ENCODE peak calls at places on chromosome 17, in seven cellular contexts. One of them, this sample, is unnamed. For H3K9me3, the result is how much of the 10 kb centered on the place peaks cover.

GRCh38 chr17:10844667-10845387 is 6.9 kb upstream of the PIRT start:
- DNase-seq in endothelial cell of umbilical vein: peak
- DNase-seq in HCT116: peak
- DNase-seq in HepG2: peak
- DNase-seq in SK-N-MC: no peak
- DNase-seq in prostate gland: peak
- DNase-seq in transverse colon: peak
- DNase-seq in this sample: peak

GRCh38 chr17:81396722-81397313 is 1.6 kb downstream of the BAHCC1 start:
- DNase-seq in endothelial cell of umbilical vein: peak
- DNase-seq in prostate gland: no peak
- DNase-seq in HCT116: no peak
- DNase-seq in HepG2: no peak
- DNase-seq in SK-N-MC: no peak
- DNase-seq in transverse colon: no peak
- DNase-seq in this sample: no peak

GRCh38 chr17:50059256-50059655 is 3.3 kb downstream of the ITGA3 start:
- DNase-seq in transverse colon: no peak
- DNase-seq in HepG2: no peak
- DNase-seq in prostate gland: no peak
- DNase-seq in HCT116: no peak
- DNase-seq in endothelial cell of umbilical vein: no peak
- DNase-seq in SK-N-MC: no peak
- DNase-seq in this sample: peak

GRCh38 chr17:31072186-31072585 is 22.6 kb upstream of the NF1 start:
- DNase-seq in SK-N-MC: peak
- DNase-seq in HepG2: no peak
- DNase-seq in transverse colon: no peak
- DNase-seq in endothelial cell of umbilical vein: no peak
- DNase-seq in HCT116: no peak
- DNase-seq in prostate gland: peak
- DNase-seq in this sample: no peak

GRCh38 chr17:55705847-55706246 is 16.8 kb downstream of the TMEM100 start:
- DNase-seq in HCT116: no peak
- DNase-seq in HepG2: peak
- DNase-seq in transverse colon: no peak
- DNase-seq in endothelial cell of umbilical vein: no peak
- DNase-seq in SK-N-MC: no peak
- DNase-seq in prostate gland: no peak
- DNase-seq in this sample: no peak

GRCh38 chr17:80164185-80164584 is 5.6 kb upstream of the CARD14 start:
- DNase-seq in HCT116: no peak
- DNase-seq in HepG2: no peak
- DNase-seq in transverse colon: no peak
- DNase-seq in endothelial cell of umbilical vein: no peak
- DNase-seq in SK-N-MC: no peak
- DNase-seq in prostate gland: no peak
- DNase-seq in this sample: no peak

GRCh38 chr17:46787478-46787877 is 31.0 kb downstream of the WNT3 start:
- DNase-seq in transverse colon: no peak
- DNase-seq in HCT116: no peak
- DNase-seq in prostate gland: no peak
- DNase-seq in HepG2: no peak
- DNase-seq in endothelial cell of umbilical vein: no peak
- DNase-seq in SK-N-MC: no peak
- DNase-seq in this sample: no peak

GRCh38 chr17:27530791-27531391 is 74.6 kb downstream of the KSR1 start:
- DNase-seq in SK-N-MC: no peak
- DNase-seq in prostate gland: no peak
- DNase-seq in HCT116: no peak
- DNase-seq in transverse colon: no peak
- DNase-seq in endothelial cell of umbilical vein: no peak
- DNase-seq in HepG2: peak
- DNase-seq in this sample: no peak

GRCh38 chr17:1147664-1148063 is 32.1 kb downstream of the ABR start:
- DNase-seq in SK-N-MC: no peak
- DNase-seq in endothelial cell of umbilical vein: peak
- DNase-seq in transverse colon: peak
- DNase-seq in HCT116: peak
- DNase-seq in HepG2: peak
- DNase-seq in prostate gland: peak
- DNase-seq in this sample: no peak

GRCh38 chr17:77476006-77476405 is 335.2 kb downstream of the SEC14L1 start:
- DNase-seq in prostate gland: no peak
- DNase-seq in HepG2: no peak
- DNase-seq in HCT116: no peak
- DNase-seq in SK-N-MC: no peak
- DNase-seq in transverse colon: no peak
- DNase-seq in endothelial cell of umbilical vein: no peak
- DNase-seq in this sample: no peak

GRCh38 chr17:42980766-42981397 is 517 bp downstream of the RUNDC1 start:
- DNase-seq in prostate gland: peak
- DNase-seq in transverse colon: peak
- DNase-seq in HCT116: peak
- DNase-seq in endothelial cell of umbilical vein: peak
- DNase-seq in SK-N-MC: no peak
- DNase-seq in HepG2: peak
- DNase-seq in this sample: no peak

GRCh38 chr17:78706271-78706915 is 75.7 kb downstream of the CYTH1 start:
- DNase-seq in prostate gland: peak
- DNase-seq in SK-N-MC: no peak
- DNase-seq in transverse colon: peak
- DNase-seq in endothelial cell of umbilical vein: no peak
- DNase-seq in HepG2: no peak
- DNase-seq in HCT116: no peak
- DNase-seq in this sample: no peak

GRCh38 chr17:45107286-45107685 is 25.0 kb downstream of the PLCD3 start:
- DNase-seq in transverse colon: no peak
- DNase-seq in prostate gland: no peak
- DNase-seq in HCT116: no peak
- DNase-seq in endothelial cell of umbilical vein: no peak
- DNase-seq in SK-N-MC: no peak
- DNase-seq in HepG2: no peak
- DNase-seq in this sample: no peak
- H3K27ac ChIP-seq in transverse colon: no peak
- H3K27ac ChIP-seq in prostate gland: no peak
- H3K27ac ChIP-seq in HCT116: no peak
- H3K27ac ChIP-seq in endothelial cell of umbilical vein: no peak
- H3K27ac ChIP-seq in SK-N-MC: no peak
- H3K27ac ChIP-seq in HepG2: no peak
- H3K27ac ChIP-seq in this sample: no peak

GRCh38 chr17:35843698-35844097 is 25.0 kb downstream of the HEATR9 start:
- DNase-seq in HCT116: no peak
- DNase-seq in prostate gland: no peak
- DNase-seq in HepG2: no peak
- DNase-seq in transverse colon: no peak
- DNase-seq in SK-N-MC: no peak
- DNase-seq in endothelial cell of umbilical vein: no peak
- DNase-seq in this sample: no peak

GRCh38 chr17:35846055-35846809 is 22.5 kb downstream of the HEATR9 start:
- DNase-seq in HepG2: no peak
- DNase-seq in SK-N-MC: no peak
- DNase-seq in transverse colon: no peak
- DNase-seq in prostate gland: no peak
- DNase-seq in HCT116: no peak
- DNase-seq in endothelial cell of umbilical vein: no peak
- DNase-seq in this sample: no peak

GRCh38 chr17:35842239-35842638 is 26.5 kb downstream of the HEATR9 start:
- DNase-seq in endothelial cell of umbilical vein: no peak
- DNase-seq in HCT116: no peak
- DNase-seq in HepG2: no peak
- DNase-seq in transverse colon: no peak
- DNase-seq in SK-N-MC: no peak
- DNase-seq in prostate gland: no peak
- DNase-seq in this sample: no peak

GRCh38 chr17:35847006-35847405 is 21.7 kb downstream of the HEATR9 start:
- DNase-seq in HepG2: no peak
- DNase-seq in transverse colon: no peak
- DNase-seq in endothelial cell of umbilical vein: no peak
- DNase-seq in HCT116: no peak
- DNase-seq in prostate gland: no peak
- DNase-seq in SK-N-MC: no peak
- DNase-seq in this sample: no peak

DNA sequence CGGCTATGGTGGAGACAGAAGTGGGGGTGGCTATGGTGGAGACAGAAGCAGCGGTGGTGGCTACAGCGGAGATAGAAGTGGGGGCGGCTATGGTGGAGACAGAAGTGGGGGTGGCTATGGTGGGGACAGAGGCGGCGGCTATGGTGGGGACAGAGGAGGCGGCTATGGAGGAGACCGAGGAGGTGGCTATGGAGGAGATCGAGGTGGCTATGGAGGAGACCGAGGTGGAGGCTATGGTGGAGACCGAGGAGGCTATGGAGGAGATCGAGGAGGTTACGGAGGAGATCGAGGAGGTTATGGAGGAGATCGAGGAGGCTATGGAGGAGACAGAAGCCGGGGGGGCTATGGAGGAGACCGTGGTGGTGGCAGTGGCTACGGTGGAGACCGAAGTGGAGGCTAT is 24.1 kb downstream of the HEATR9 start:
- DNase-seq in SK-N-MC: no peak
- DNase-seq in endothelial cell of umbilical vein: no peak
- DNase-seq in prostate gland: no peak
- DNase-seq in HepG2: no peak
- DNase-seq in HCT116: no peak
- DNase-seq in transverse colon: no peak
- DNase-seq in this sample: no peak
- H3K9me3 ChIP-seq in SK-N-MC: under half
- H3K9me3 ChIP-seq in endothelial cell of umbilical vein: under half
- H3K9me3 ChIP-seq in prostate gland: under half
- H3K9me3 ChIP-seq in HepG2: under half
- H3K9me3 ChIP-seq in HCT116: under half
- H3K9me3 ChIP-seq in transverse colon: under half
- H3K9me3 ChIP-seq in this sample: under half

GRCh38 chr17:7717756-7718350 is 309 bp downstream of the DNAH2 start:
- DNase-seq in transverse colon: no peak
- DNase-seq in endothelial cell of umbilical vein: no peak
- DNase-seq in HCT116: no peak
- DNase-seq in HepG2: no peak
- DNase-seq in SK-N-MC: no peak
- DNase-seq in prostate gland: no peak
- DNase-seq in this sample: no peak

GRCh38 chr17:7716299-7716886 is 1.2 kb upstream of the DNAH2 start:
- DNase-seq in prostate gland: no peak
- DNase-seq in HCT116: no peak
- DNase-seq in HepG2: no peak
- DNase-seq in endothelial cell of umbilical vein: no peak
- DNase-seq in transverse colon: no peak
- DNase-seq in SK-N-MC: no peak
- DNase-seq in this sample: no peak

GRCh38 chr17:7719661-7720060 is 2.1 kb downstream of the DNAH2 start:
- DNase-seq in transverse colon: no peak
- DNase-seq in endothelial cell of umbilical vein: no peak
- DNase-seq in SK-N-MC: no peak
- DNase-seq in HepG2: no peak
- DNase-seq in prostate gland: no peak
- DNase-seq in HCT116: no peak
- DNase-seq in this sample: no peak

GRCh38 chr17:7714721-7715594 is 2.6 kb upstream of the DNAH2 start:
- DNase-seq in HCT116: no peak
- DNase-seq in prostate gland: no peak
- DNase-seq in transverse colon: no peak
- DNase-seq in SK-N-MC: no peak
- DNase-seq in endothelial cell of umbilical vein: no peak
- DNase-seq in HepG2: no peak
- DNase-seq in this sample: no peak

DNA sequence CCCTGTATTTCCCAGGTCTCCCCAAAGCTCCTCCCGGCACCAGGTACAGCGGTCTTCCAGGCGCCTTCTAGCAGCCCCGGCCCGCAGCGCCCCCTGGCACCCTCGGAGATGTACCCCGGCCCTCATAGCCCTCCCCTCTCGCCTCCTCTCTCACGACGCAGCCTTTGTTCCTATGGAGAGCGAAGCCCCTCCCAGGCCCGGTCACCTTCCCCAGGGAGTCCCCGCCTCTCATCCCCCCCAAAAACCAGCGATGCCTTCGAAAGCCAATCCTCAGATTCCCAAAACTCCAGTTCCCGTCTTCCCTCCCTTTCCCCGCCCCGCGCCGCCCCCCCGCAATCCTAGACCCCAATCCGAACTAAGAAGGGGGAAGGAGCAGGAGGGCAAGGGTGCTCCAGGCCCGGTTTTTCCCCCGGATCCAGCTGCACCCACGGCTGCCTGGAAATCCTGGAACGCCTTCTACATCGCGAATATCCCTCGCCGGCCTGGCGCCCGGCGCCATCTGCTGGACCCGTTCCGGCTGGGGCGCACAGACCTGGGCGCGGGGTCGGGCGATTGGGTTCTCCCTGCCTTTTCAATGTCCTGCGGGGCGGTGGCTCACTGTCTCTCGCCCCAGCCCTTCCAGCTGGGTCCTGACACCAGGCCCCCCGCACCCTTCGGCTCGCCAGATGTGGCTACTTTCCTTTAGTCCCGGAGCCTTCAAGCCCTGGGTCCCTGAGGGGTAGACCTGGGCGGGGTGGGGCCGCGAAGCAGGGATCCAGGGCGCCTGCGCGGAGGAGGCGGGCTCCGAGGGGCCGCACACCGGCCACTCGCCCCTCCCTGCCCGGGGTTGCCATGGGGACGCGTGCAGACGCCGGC is at the start of gene DNAH2:
- DNase-seq in HCT116: peak
- DNase-seq in HepG2: peak
- DNase-seq in transverse colon: peak
- DNase-seq in SK-N-MC: no peak
- DNase-seq in prostate gland: peak
- DNase-seq in endothelial cell of umbilical vein: peak
- DNase-seq in this sample: peak
- TF ChIP-seq POLR2AphosphoS5 in HCT116: peak
- TF ChIP-seq POLR2AphosphoS5 in HepG2: no peak
- TF ChIP-seq POLR2AphosphoS5 in transverse colon: no peak
- TF ChIP-seq POLR2AphosphoS5 in SK-N-MC: peak
- TF ChIP-seq POLR2AphosphoS5 in prostate gland: peak
- TF ChIP-seq POLR2AphosphoS5 in endothelial cell of umbilical vein: peak
- TF ChIP-seq POLR2AphosphoS5 in this sample: no peak

GRCh38 chr17:60602385-60602742 is 2.4 kb downstream of the PPM1D start:
- DNase-seq in SK-N-MC: no peak
- DNase-seq in prostate gland: no peak
- DNase-seq in HepG2: no peak
- DNase-seq in endothelial cell of umbilical vein: no peak
- DNase-seq in HCT116: no peak
- DNase-seq in transverse colon: no peak
- DNase-seq in this sample: no peak

GRCh38 chr17:60604686-60605334 is 4.8 kb downstream of the PPM1D start:
- DNase-seq in transverse colon: no peak
- DNase-seq in prostate gland: no peak
- DNase-seq in HepG2: no peak
- DNase-seq in HCT116: peak
- DNase-seq in SK-N-MC: no peak
- DNase-seq in endothelial cell of umbilical vein: peak
- DNase-seq in this sample: no peak

GRCh38 chr17:60601443-60602384 is 1.7 kb downstream of the PPM1D start:
- DNase-seq in prostate gland: peak
- DNase-seq in endothelial cell of umbilical vein: peak
- DNase-seq in transverse colon: peak
- DNase-seq in HepG2: peak
- DNase-seq in HCT116: peak
- DNase-seq in SK-N-MC: peak
- DNase-seq in this sample: no peak

GRCh38 chr17:60602871-60603270 is 2.9 kb downstream of the PPM1D start:
- DNase-seq in HCT116: no peak
- DNase-seq in transverse colon: no peak
- DNase-seq in endothelial cell of umbilical vein: no peak
- DNase-seq in HepG2: no peak
- DNase-seq in prostate gland: no peak
- DNase-seq in SK-N-MC: no peak
- DNase-seq in this sample: no peak

GRCh38 chr17:60606036-60606435 is 6.0 kb downstream of the PPM1D start:
- DNase-seq in HepG2: no peak
- DNase-seq in endothelial cell of umbilical vein: peak
- DNase-seq in SK-N-MC: no peak
- DNase-seq in prostate gland: no peak
- DNase-seq in HCT116: no peak
- DNase-seq in transverse colon: no peak
- DNase-seq in this sample: no peak
- H3K27ac ChIP-seq in HepG2: no peak
- H3K27ac ChIP-seq in endothelial cell of umbilical vein: no peak
- H3K27ac ChIP-seq in SK-N-MC: no peak
- H3K27ac ChIP-seq in prostate gland: no peak
- H3K27ac ChIP-seq in HCT116: no peak
- H3K27ac ChIP-seq in transverse colon: no peak
- H3K27ac ChIP-seq in this sample: no peak